ENCODE peak calls at places on chromosomes 4 and X, in four cellular contexts. D is fibroblast of mammary gland; H is uterus; K is activated CD8-positive, alpha-beta T cell treated with anti-CD3 and anti-CD28 coated beads for 36 hours. F is an unnamed sample.

GRCh38 chrX:120512627-120513026 is 43.5 kb upstream of the LAMP2 start:
- DNase-seq in K (no peak), D (no peak), H (no peak), F (no peak)

GRCh38 chr4:101604976-101605375 is 185.6 kb upstream of the BANK1 start:
- DNase-seq in D (peak; percentile 34), H (no peak), K (no peak), F (no peak)

GRCh38 chr4:165563851-165564250 is 185.0 kb downstream of the CPE start:
- DNase-seq in D (peak; percentile 64), K (no peak), H (no peak), F (no peak)

GRCh38 chr4:53497446-53498069 is 93.7 kb downstream of the LNX1 start:
- DNase-seq in K (no peak), D (peak; percentile 59), H (peak; percentile 47), F (peak; percentile 25)

GRCh38 chrX:103530540-103530939 is 11.3 kb upstream of the RAB40A start:
- DNase-seq in K (no peak), D (no peak), H (no peak), F (no peak)

GRCh38 chrX:151505796-151506195 is 57.7 kb upstream of the PASD1 start:
- DNase-seq in H (no peak), D (peak; percentile 11), K (peak; percentile 40), F (peak; percentile 5)

GRCh38 chr4:185885075-185885474 is 73.1 kb upstream of the SORBS2 start:
- DNase-seq in H (no peak), K (no peak), D (no peak), F (no peak)

GRCh38 chrX:25013593-25014365 is 2.0 kb downstream of the ARX start:
- DNase-seq in H (no peak), D (no peak), K (no peak), F (no peak)

GRCh38 chr4:26263165-26263564 is 57.6 kb upstream of the RBPJ start:
- DNase-seq in H (no peak), D (no peak), K (peak; percentile 21), F (no peak)

GRCh38 chr4:184370711-184371389 is 103.5 kb downstream of the IRF2 start:
- DNase-seq in K (no peak), D (peak; percentile 15), H (no peak), F (no peak)

GRCh38 chrX:68902706-68903105 is 73.9 kb downstream of the EFNB1 start:
- DNase-seq in K (no peak), D (no peak), H (no peak), F (no peak)

GRCh38 chr4:117811731-117812130 is 222.6 kb upstream of the NDST3 start:
- DNase-seq in K (no peak), H (no peak), D (no peak), F (no peak)

GRCh38 chrX:12701625-12702024 is 89.6 kb upstream of the PRPS2 start:
- DNase-seq in D (peak; percentile 71), K (peak; percentile 58), H (no peak), F (peak; percentile 32)

GRCh38 chr4:108118505-108118904 is 50.2 kb downstream of the LEF1 start:
- DNase-seq in H (no peak), K (peak; percentile 63), D (no peak), F (no peak)

GRCh38 chrX:16953606-16954211 is 7.3 kb downstream of the REPS2 start:
- DNase-seq in H (no peak), K (no peak), D (no peak), F (no peak)

GRCh38 chr4:10403633-10404445 is 53.4 kb downstream of the ZNF518B start:
- DNase-seq in D (peak; percentile 32), K (peak; percentile 17), H (no peak), F (peak; percentile 12)

GRCh38 chr4:19905006-19905405 is 346.7 kb upstream of the SLIT2 start:
- DNase-seq in K (no peak), D (peak; percentile 21), H (no peak), F (no peak)

GRCh38 chr4:153806073-153806472 is 17.2 kb upstream of the SFRP2 start:
- DNase-seq in H (no peak), K (no peak), D (no peak), F (no peak)

GRCh38 chrX:95058815-95059214 is 1384.8 kb downstream of the FAM133A start:
- DNase-seq in K (no peak), H (no peak), D (peak; percentile 83), F (no peak)

GRCh38 chr4:150033937-150034336 is 44.3 kb upstream of the DCLK2 start:
- DNase-seq in K (no peak), H (no peak), D (peak; percentile 70), F (no peak)

GRCh38 chr4:105147226-105148151 is 813 bp downstream of the TET2 start:
- DNase-seq in H (no peak), K (peak; percentile 39), D (peak; percentile 34), F (peak; percentile 31)

GRCh38 chr4:89539374-89539773 is 231.8 kb upstream of the GPRIN3 start:
- DNase-seq in H (no peak), D (peak; percentile 90), K (no peak), F (no peak)

GRCh38 chrX:1537031-1537715 is at the start of gene P2RY8:
- DNase-seq in H (peak; percentile 52), D (peak; percentile 48), K (peak; percentile 90), F (no peak)

GRCh38 chrX:95764972-95765451 is 919.6 kb upstream of the DIAPH2 start:
- DNase-seq in D (peak; percentile 44), K (no peak), H (no peak), F (peak; percentile 1)

GRCh38 chrX:54248309-54248708 is 65.3 kb upstream of the FAM120C start:
- DNase-seq in K (no peak), H (no peak), D (peak; percentile 45), F (no peak)

GRCh38 chrX:153708415-153708814 is 15.8 kb downstream of the BCAP31 start:
- DNase-seq in H (peak; percentile 59), K (peak; percentile 52), D (peak; percentile 84), F (peak; percentile 62)

GRCh38 chrX:13147147-13147546 is 102.7 kb upstream of the FAM9C start:
- DNase-seq in H (no peak), D (no peak), K (no peak), F (no peak)

GRCh38 chrX:66731398-66731797 is 92.5 kb upstream of the EDA2R start:
- DNase-seq in K (no peak), D (peak; percentile 68), H (no peak), F (no peak)

GRCh38 chr4:47061435-47061834 is 30.1 kb downstream of the GABRB1 start:
- DNase-seq in K (no peak), D (peak; percentile 24), H (no peak), F (no peak)

GRCh38 chrX:103356023-103356798 is at the start of gene TCEAL9:
- DNase-seq in K (peak; percentile 12), H (peak; percentile 84), D (peak; percentile 85), F (peak; percentile 19)

GRCh38 chrX:129698150-129698549 is 40.6 kb upstream of the XPNPEP2 start:
- DNase-seq in H (no peak), K (no peak), D (no peak), F (no peak)

GRCh38 chr4:124890522-124890921 is 178.0 kb upstream of the ANKRD50 start:
- DNase-seq in D (peak; percentile 61), H (no peak), K (no peak), F (no peak)

GRCh38 chr4:133776961-133777360 is 424.6 kb downstream of the PABPC4L start:
- DNase-seq in H (no peak), D (no peak), K (no peak), F (no peak)

GRCh38 chr4:186669159-186669720 is 54.4 kb downstream of the FAT1 start:
- DNase-seq in H (no peak), K (no peak), D (peak; percentile 72), F (no peak)

GRCh38 chr4:17709760-17710068 is 71.7 kb downstream of the FAM184B start:
- DNase-seq in D (no peak), H (no peak), K (no peak), F (no peak)

DNA sequence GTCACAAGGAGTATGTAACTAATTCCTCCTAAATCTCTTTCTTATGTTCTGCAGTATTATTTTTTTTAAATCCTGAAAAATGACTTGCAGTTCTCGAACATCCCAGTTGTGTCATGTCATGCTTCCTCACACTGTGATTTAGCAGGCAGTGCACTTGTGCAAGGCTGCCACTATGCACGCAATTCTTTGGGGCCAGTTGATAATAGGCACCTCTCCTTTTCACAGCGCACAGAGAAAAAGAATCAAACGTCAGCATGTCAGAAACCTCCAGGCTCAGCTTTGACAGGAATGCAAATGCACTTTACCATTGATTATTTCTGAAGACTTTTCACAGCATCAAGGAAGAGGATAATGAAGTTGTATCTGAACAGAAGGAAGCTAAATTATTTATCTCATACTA is 62.9 kb downstream of the FGF13 start:
- DNase-seq in K (no peak), H (no peak), D (no peak), F (no peak)
- TF ChIP-seq CTCF in K (no peak), H (no peak), D (no peak), F (no peak)

DNA sequence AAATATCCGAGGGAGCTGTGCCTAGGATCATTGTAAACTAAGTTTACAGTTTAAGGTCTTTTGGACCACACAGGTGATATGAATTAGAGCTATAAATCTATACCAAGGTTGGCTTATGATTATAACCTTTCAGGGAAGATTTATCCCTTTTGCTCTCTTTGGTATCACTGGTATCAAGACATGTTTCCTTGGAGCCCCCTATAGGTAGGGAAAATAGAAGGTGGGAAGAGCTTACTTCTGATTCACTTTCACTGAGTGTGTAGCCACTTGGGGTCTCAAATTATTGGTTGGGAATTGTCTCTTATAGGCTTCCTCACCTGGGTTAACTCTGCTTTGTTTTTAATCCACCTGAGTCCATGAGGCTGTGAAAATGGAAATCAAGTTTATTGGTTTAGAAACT is 262.1 kb upstream of the NR3C2 start:
- DNase-seq in D (no peak), K (no peak), H (no peak), F (no peak)
- TF ChIP-seq CTCF in D (peak; percentile 1), K (no peak), H (no peak), F (no peak)

GRCh38 chr4:163332526-163333405 is at the start of gene NPY1R:
- DNase-seq in H (peak; percentile 55), K (peak; percentile 55), D (peak; percentile 77), F (peak; percentile 68)
- TF ChIP-seq CTCF in H (peak; percentile 38), K (no peak), D (peak; percentile 69), F (peak; percentile 79)

GRCh38 chr4:109981936-109982335 is 69.3 kb downstream of the EGF start:
- DNase-seq in H (no peak), K (no peak), D (no peak), F (no peak)

GRCh38 chr4:109976189-109976588 is 63.5 kb downstream of the EGF start:
- DNase-seq in H (no peak), K (no peak), D (no peak), F (no peak)

GRCh38 chr4:109979932-109980717 is 67.4 kb downstream of the EGF start:
- DNase-seq in K (no peak), D (peak; percentile 51), H (no peak), F (no peak)

GRCh38 chr4:109977854-109978501 is 65.3 kb downstream of the EGF start:
- DNase-seq in H (no peak), D (peak; percentile 61), K (no peak), F (no peak)

GRCh38 chr4:109978704-109979103 is 66.0 kb downstream of the EGF start:
- DNase-seq in H (no peak), D (no peak), K (no peak), F (no peak)
- TF ChIP-seq CTCF in H (no peak), D (peak; percentile 2), K (no peak), F (peak; percentile 26)

GRCh38 chr4:145097821-145098674 is at the start of the genes ABCE1 and ANAPC10:
- DNase-seq in D (peak; percentile 99), K (peak; percentile 99), H (peak; percentile 96), F (peak; percentile 83)
- TF ChIP-seq CTCF in D (peak; percentile 45), K (no peak), H (peak; percentile 28), F (peak; percentile 28)

F was measured in neural crest cell.